ENCODE peak calls at places on chromosomes 6 and 20, in five cellular contexts. O is ovary; Q is A549; F is esophagus muscularis mucosa; E is CD8-positive, alpha-beta memory T cell. P is an unnamed sample.

GRCh38 chr6:43774776-43775583 is 5.0 kb downstream of the VEGFA start:
- DNase-seq in O (peak), Q (peak), F (no peak), E (peak), P (no peak)

GRCh38 chr6:158314737-158315136 is 2.5 kb downstream of the TULP4 start:
- DNase-seq in O (no peak), Q (no peak), F (no peak), E (no peak), P (no peak)

GRCh38 chr6:19024737-19025136 is 637.6 kb downstream of the RNF144B start:
- DNase-seq in O (no peak), Q (peak), F (no peak), E (no peak), P (peak)

GRCh38 chr20:54662064-54662463 is 186.7 kb downstream of the DOK5 start:
- DNase-seq in O (no peak), Q (no peak), F (no peak), E (no peak), P (no peak)

GRCh38 chr6:170082531-170083187 is 208.2 kb downstream of the DLL1 start:
- DNase-seq in O (no peak), Q (no peak), F (no peak), E (no peak), P (no peak)

GRCh38 chr20:1862665-1863059 is 32.5 kb upstream of the SIRPA start:
- DNase-seq in O (no peak), Q (no peak), F (no peak), E (no peak), P (no peak)

GRCh38 chr6:9638861-9639260 is 776.0 kb downstream of the TFAP2A start:
- DNase-seq in O (no peak), Q (no peak), F (no peak), E (no peak), P (no peak)

GRCh38 chr20:37651932-37652331 is 41.9 kb upstream of the CTNNBL1 start:
- DNase-seq in O (no peak), Q (peak), F (no peak), E (no peak), P (no peak)

GRCh38 chr6:131060311-131060710 is 2.7 kb downstream of the EPB41L2 start:
- DNase-seq in O (no peak), Q (no peak), F (no peak), E (no peak), P (no peak)

GRCh38 chr6:95572098-95572497 is 5.2 kb upstream of the MANEA start:
- DNase-seq in O (no peak), Q (no peak), F (no peak), E (no peak), P (no peak)

GRCh38 chr6:21829126-21829525 is 235.6 kb downstream of the SOX4 start:
- DNase-seq in O (no peak), Q (no peak), F (no peak), E (no peak), P (no peak)

GRCh38 chr20:17622086-17622850 is 52.4 kb downstream of the DSTN start:
- DNase-seq in O (peak), Q (no peak), F (no peak), E (no peak), P (no peak)

GRCh38 chr6:43120938-43121913 is 45.1 kb downstream of the PTK7 start:
- DNase-seq in O (peak), Q (peak), F (no peak), E (no peak), P (peak)

GRCh38 chr6:3612341-3613041 is 139.0 kb downstream of the PXDC1 start:
- DNase-seq in O (no peak), Q (peak), F (peak), E (no peak), P (no peak)

GRCh38 chr6:138571585-138572199 is 72.4 kb upstream of the NHSL1 start:
- DNase-seq in O (no peak), Q (no peak), F (no peak), E (no peak), P (no peak)

GRCh38 chr6:31535538-31536324 is 6.1 kb downstream of the DDX39B start:
- DNase-seq in O (no peak), Q (no peak), F (no peak), E (no peak), P (no peak)

GRCh38 chr20:46018611-46019010 is 9.9 kb downstream of the MMP9 start:
- DNase-seq in O (no peak), Q (no peak), F (no peak), E (no peak), P (no peak)
- H3K4me3 ChIP-seq in O (no peak), Q (no peak), F (no peak), E (no peak), P (no peak)

DNA sequence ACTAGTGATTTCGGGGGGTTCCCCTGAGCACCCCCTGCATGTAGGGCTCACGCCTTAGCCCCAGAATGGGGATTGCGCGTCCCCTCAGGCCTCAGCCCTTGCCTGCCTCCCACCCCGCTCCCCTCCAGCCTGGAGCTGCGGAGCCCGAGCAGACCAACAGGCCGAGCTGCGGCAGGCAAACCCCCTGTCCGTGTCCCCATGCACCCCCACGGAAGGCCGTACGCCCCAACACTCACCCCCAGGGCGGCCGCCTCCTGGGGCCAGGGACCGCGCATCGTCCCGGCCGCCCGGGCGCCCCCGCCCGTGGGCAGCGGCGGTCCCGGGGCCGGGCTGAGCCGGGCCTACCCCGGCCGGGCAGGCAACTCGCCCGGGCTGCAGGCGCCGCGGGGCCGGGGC is 1.2 kb upstream of the KCNB1 start:
- DNase-seq in O (no peak), Q (no peak), F (no peak), E (no peak), P (no peak)
- H3K4me3 ChIP-seq in O (peak), Q (peak), F (peak), E (no peak), P (peak)

GRCh38 chr6:136228811-136229210 is 21.3 kb downstream of the MTFR2 start:
- DNase-seq in O (no peak), Q (no peak), F (no peak), E (no peak), P (no peak)

GRCh38 chr6:136226027-136226673 is 24.0 kb downstream of the MTFR2 start:
- DNase-seq in O (peak), Q (peak), F (no peak), E (peak), P (peak)

GRCh38 chr6:136225496-136225895 is 24.6 kb downstream of the MTFR2 start:
- DNase-seq in O (no peak), Q (peak), F (no peak), E (no peak), P (peak)

GRCh38 chr6:136230219-136230980 is 19.7 kb downstream of the MTFR2 start:
- DNase-seq in O (no peak), Q (peak), F (no peak), E (no peak), P (no peak)

DNA sequence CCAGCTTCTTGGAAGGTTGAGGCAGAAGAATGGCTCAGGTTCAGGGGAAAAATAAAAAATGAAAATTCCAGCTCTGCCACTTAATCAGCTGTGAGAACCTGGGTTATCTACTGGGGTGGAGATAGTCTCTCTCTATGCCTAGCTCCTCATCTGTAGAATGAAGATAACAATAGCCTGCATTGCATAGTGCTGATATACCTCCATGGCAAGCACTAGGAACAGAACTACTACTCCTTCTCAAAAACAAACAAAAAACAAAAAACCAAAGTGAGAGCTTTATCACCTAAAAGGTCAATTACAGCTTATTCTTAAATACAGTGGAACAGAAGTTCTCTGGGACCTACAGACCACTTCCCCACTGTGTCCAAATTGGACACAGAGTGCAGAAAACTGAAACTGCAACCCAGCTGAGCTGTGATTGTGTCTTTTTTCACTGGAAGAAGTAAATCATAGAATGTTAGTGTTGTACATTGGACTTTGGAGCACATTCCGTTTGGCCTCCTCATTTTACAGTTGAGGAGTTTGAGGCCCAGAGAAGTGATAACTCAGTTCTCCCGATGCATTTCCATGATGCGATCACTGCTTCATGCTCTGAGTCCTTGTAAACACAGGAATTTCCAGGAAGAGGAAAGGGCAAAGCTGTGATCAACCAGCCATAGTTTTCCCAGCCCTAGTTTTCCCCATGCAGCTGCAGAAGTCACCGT is 23.3 kb downstream of the MTFR2 start:
- DNase-seq in O (no peak), Q (no peak), F (no peak), E (no peak), P (peak)
- H3K4me3 ChIP-seq in O (peak), Q (no peak), F (peak), E (peak), P (peak)

GRCh38 chr6:75431379-75431778 is 62.2 kb downstream of the FILIP1 start:
- DNase-seq in O (no peak), Q (peak), F (no peak), E (no peak), P (no peak)

GRCh38 chr6:75429304-75429703 is 64.3 kb downstream of the FILIP1 start:
- DNase-seq in O (no peak), Q (no peak), F (no peak), E (no peak), P (no peak)

GRCh38 chr6:75427342-75427741 is 66.3 kb downstream of the FILIP1 start:
- DNase-seq in O (no peak), Q (no peak), F (no peak), E (no peak), P (no peak)

GRCh38 chr6:75428204-75428603 is 65.4 kb downstream of the FILIP1 start:
- DNase-seq in O (no peak), Q (no peak), F (no peak), E (no peak), P (no peak)

DNA sequence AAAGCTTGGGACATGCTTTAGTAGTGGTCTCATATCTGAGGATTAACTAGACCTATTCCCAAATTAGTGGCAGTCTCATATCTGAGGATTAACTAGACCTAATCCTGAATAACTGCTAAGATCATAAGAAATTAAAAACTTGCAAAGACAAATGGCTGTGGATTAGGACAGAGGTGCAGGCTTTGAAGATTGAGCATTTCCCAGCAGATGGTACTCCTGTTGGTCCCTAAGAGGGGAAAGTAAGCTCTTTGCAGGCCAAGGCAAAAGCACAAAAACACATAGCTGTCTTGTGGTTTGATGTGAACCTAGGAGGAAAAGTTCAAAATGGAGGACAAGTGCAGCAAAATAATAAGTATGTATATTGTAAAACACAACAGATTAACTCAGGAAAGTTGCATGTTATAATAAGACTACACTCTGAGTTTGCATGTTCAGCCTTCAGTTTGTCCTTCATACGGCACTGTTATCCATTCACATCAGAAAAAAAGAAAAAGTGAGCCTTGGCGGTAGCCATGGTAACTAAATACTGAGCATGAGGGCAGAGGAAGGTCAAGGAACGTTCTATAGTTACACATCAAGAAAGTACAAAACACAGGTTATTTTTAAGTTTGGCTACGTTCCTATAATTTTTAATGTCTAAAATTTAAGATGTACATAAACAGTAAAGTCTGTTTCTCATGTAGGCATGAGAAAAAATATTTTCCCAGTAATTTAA is 62.8 kb downstream of the FILIP1 start:
- DNase-seq in O (no peak), Q (no peak), F (no peak), E (no peak), P (no peak)
- H3K4me3 ChIP-seq in O (no peak), Q (no peak), F (no peak), E (no peak), P (no peak)

GRCh38 chr20:53220482-53221307 is 248.5 kb downstream of the TSHZ2 start:
- DNase-seq in O (no peak), Q (no peak), F (no peak), E (no peak), P (no peak)

GRCh38 chr20:53215166-53215565 is 243.0 kb downstream of the TSHZ2 start:
- DNase-seq in O (no peak), Q (no peak), F (no peak), E (no peak), P (no peak)

GRCh38 chr20:53216478-53216855 is 244.3 kb downstream of the TSHZ2 start:
- DNase-seq in O (no peak), Q (no peak), F (no peak), E (no peak), P (no peak)

GRCh38 chr20:53214392-53214791 is 242.2 kb downstream of the TSHZ2 start:
- DNase-seq in O (no peak), Q (no peak), F (no peak), E (no peak), P (no peak)

GRCh38 chr20:53216856-53217576 is 244.9 kb downstream of the TSHZ2 start:
- DNase-seq in O (peak), Q (peak), F (no peak), E (peak), P (no peak)
- H3K4me3 ChIP-seq in O (no peak), Q (no peak), F (peak), E (peak), P (no peak)

GRCh38 chr6:81265106-81265505 is 487.4 kb downstream of the TENT5A start:
- DNase-seq in O (no peak), Q (peak), F (no peak), E (no peak), P (no peak)
- H3K4me3 ChIP-seq in O (peak), Q (no peak), F (peak), E (no peak), P (no peak)

DNA sequence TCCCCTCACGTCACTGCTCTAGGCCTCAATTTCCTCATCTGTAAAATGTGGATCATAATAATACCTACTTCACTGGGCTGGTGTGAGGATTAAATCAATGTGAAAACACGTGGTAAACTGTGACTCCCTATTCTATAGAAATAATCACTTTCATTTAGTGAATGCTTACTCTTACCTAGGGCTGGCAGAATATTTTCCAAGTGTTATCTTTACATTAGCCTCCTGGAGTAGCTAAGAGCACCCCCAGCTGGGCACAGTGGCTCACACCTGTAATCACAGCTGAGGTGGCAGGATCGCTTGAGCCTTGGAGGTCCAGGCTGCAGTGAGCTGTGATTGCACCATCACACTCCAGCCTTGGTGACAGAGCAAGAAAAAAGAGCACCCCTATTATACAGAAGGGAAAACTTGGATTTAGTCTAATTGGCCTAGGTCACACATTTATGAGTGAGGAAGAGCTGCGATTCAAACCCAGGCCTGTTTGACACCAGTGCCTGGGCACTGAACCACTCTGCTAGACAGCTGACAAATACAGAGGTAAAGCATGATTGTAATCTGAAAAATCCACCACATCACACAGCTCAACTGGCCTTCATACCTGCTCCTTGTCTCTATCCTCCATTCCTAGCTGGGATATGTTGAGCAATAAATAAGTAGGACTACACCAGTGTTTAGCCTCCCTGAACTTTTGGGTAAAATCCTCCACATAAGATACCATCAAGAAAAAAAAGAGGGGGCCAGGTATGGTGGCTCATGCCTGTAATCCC is 1.4 kb upstream of the SNTA1 start:
- DNase-seq in O (no peak), Q (peak), F (no peak), E (peak), P (no peak)
- H3K4me3 ChIP-seq in O (no peak), Q (peak), F (peak), E (peak), P (peak)

GRCh38 chr6:6331393-6331792 is 10.9 kb upstream of the F13A1 start:
- DNase-seq in O (no peak), Q (no peak), F (no peak), E (no peak), P (no peak)

GRCh38 chr6:6328451-6328850 is 8.0 kb upstream of the F13A1 start:
- DNase-seq in O (no peak), Q (no peak), F (no peak), E (no peak), P (no peak)

GRCh38 chr6:6332873-6333272 is 12.4 kb upstream of the F13A1 start:
- DNase-seq in O (no peak), Q (no peak), F (no peak), E (no peak), P (no peak)

GRCh38 chr6:6332240-6332639 is 11.8 kb upstream of the F13A1 start:
- DNase-seq in O (no peak), Q (no peak), F (no peak), E (no peak), P (no peak)

GRCh38 chr6:6330407-6330806 is 9.9 kb upstream of the F13A1 start:
- DNase-seq in O (no peak), Q (no peak), F (no peak), E (no peak), P (no peak)
- H3K4me3 ChIP-seq in O (no peak), Q (no peak), F (no peak), E (no peak), P (no peak)

DNA sequence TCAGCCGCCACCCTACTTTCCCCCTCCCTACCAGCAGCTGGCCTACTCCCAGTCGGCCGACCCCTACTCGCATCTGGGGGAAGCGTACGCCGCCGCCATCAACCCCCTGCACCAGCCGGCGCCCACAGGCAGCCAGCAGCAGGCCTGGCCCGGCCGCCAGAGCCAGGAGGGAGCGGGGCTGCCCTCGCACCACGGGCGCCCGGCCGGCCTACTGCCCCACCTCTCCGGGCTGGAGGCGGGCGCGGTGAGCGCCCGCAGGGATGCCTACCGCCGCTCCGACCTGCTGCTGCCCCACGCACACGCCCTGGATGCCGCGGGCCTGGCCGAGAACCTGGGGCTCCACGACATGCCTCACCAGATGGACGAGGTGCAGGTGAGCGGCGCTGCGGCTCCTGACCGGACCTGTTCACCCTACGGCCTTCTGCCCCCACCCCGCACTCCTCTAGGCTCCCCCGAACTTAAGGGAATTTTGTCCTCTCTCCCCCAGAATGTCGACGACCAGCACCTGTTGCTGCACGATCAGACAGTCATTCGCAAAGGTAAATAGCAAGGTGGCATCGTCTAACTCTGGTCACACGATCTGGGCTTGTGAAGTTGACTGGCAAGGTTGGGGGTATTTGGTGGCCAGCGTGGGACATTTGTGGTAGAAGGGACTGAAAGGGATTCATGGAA is 2.3 kb downstream of the TFAP2C start:
- DNase-seq in O (no peak), Q (no peak), F (no peak), E (no peak), P (no peak)
- H3K4me3 ChIP-seq in O (no peak), Q (peak), F (peak), E (no peak), P (peak)

DNA sequence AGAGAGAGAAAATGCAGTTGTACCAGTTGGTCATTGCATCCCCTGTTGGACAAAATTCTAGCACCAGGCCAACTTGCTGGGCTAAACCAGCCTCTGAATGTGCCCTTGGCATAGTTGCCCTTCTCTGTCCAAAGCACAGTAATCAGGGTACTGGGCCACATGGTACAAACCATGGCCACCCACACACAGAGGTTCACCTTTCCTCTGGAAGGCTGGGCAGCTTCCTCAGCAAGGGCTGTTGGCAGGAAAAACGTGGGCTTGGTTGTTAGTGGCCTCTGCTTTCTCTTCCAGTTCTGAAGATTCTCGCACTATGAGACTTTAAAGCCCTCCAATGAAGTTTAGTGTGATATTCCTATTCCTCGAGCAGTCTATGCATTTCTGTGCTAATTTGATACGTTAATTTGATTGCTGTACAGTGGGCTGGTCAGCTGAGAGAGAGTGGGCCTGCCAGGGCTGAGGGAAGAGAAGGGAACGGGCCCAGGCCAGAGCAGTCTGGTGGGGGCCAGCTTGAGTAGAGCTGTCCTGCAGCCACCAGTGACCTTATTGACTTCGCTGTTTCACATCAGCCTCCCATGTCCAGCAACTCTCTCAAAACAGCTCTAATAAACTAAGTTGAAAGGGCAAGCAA is 592 bp downstream of the DDO start:
- DNase-seq in O (no peak), Q (no peak), F (no peak), E (no peak), P (no peak)
- H3K4me3 ChIP-seq in O (peak), Q (no peak), F (peak), E (no peak), P (peak)